ENCODE peak calls at places on chromosomes 13 and 19, in six cellular contexts. Z is tibial artery, T is HEK293T, J is neural crest cell, V is AG09319, P is GM19239. E is an unnamed sample.
A peak's percentile ranks its signal among the peaks of the same experiment; 100 is the strongest.

GRCh38 chr19:29745253-29745652 is 30.2 kb upstream of the C19orf12 start:
- DNase-seq in P (no peak), T (peak; percentile 42), J (no peak), Z (no peak), V (no peak), E (no peak)

GRCh38 chr19:17282488-17283256 is 971 bp downstream of the ANKLE1 start:
- DNase-seq in P (peak; percentile 88), J (peak; percentile 90), Z (peak; percentile 86), V (no peak), T (peak; percentile 87), E (peak; percentile 95)

GRCh38 chr13:30148171-30148754 is 159.1 kb downstream of the KATNAL1 start:
- DNase-seq in V (no peak), J (no peak), T (no peak), P (no peak), Z (no peak), E (no peak)

GRCh38 chr13:79541426-79542049 is 60.6 kb downstream of the NDFIP2 start:
- DNase-seq in P (peak; percentile 1), T (peak; percentile 40), V (peak; percentile 29), J (no peak), Z (no peak), E (no peak)

GRCh38 chr19:5948697-5949564 is 29.0 kb downstream of the RANBP3 start:
- DNase-seq in J (no peak), V (no peak), P (no peak), Z (no peak), T (no peak), E (no peak)

GRCh38 chr13:33279898-33280549 is 5.5 kb downstream of the STARD13 start:
- DNase-seq in Z (no peak), T (no peak), P (no peak), J (no peak), V (no peak), E (no peak)

GRCh38 chr19:48608798-48609263 is 2.3 kb downstream of the SPACA4 start:
- DNase-seq in P (peak; percentile 86), T (peak; percentile 61), J (no peak), V (no peak), Z (peak; percentile 64), E (no peak)

GRCh38 chr19:16074488-16075365 is 1.6 kb upstream of the TPM4 start:
- DNase-seq in J (no peak), P (no peak), Z (peak; percentile 67), V (no peak), T (no peak), E (peak; percentile 60)

GRCh38 chr19:8161135-8161646 is 11.8 kb upstream of the FBN3 start:
- DNase-seq in Z (no peak), J (no peak), V (no peak), T (peak; percentile 31), P (peak; percentile 9), E (no peak)

GRCh38 chr13:24911135-24911524 is 147.2 kb downstream of the RNF17 start:
- DNase-seq in P (no peak), J (no peak), V (no peak), Z (no peak), T (no peak), E (no peak)

GRCh38 chr13:43732726-43733125 is 54.0 kb downstream of the ENOX1 start:
- DNase-seq in J (no peak), T (no peak), P (no peak), Z (no peak), V (no peak), E (no peak)

GRCh38 chr13:60765700-60766411 is 368.8 kb downstream of the TDRD3 start:
- DNase-seq in J (no peak), P (no peak), T (no peak), Z (no peak), V (no peak), E (no peak)

GRCh38 chr13:50378513-50378970 is 363.3 kb downstream of the KCNRG start:
- DNase-seq in T (peak; percentile 34), Z (no peak), V (no peak), P (no peak), J (no peak), E (no peak)

GRCh38 chr13:94568443-94568842 is 27.5 kb downstream of the TGDS start:
- DNase-seq in V (no peak), Z (no peak), T (no peak), P (no peak), J (no peak), E (no peak)

GRCh38 chr19:17359905-17360800 is 17.0 kb downstream of the PLVAP start:
- DNase-seq in T (no peak), P (no peak), V (no peak), Z (no peak), J (no peak), E (no peak)

GRCh38 chr19:18418034-18418724 is 1.0 kb upstream of the SSBP4 start:
- DNase-seq in T (no peak), V (no peak), J (no peak), Z (peak; percentile 80), P (no peak), E (peak; percentile 85)

GRCh38 chr19:38068851-38069250 is 155.2 kb downstream of the DPF1 start:
- DNase-seq in V (no peak), T (no peak), P (no peak), Z (no peak), J (no peak), E (no peak)

GRCh38 chr19:37977992-37978391 is 71.0 kb downstream of the SIPA1L3 start:
- DNase-seq in Z (peak; percentile 15), T (no peak), J (peak; percentile 23), V (no peak), P (no peak), E (no peak)

GRCh38 chr19:29806098-29806866 is 5.5 kb upstream of the CCNE1 start:
- DNase-seq in T (peak; percentile 59), Z (peak; percentile 35), V (peak; percentile 31), J (no peak), P (no peak), E (peak; percentile 81)

GRCh38 chr19:4086336-4086953 is 19.7 kb upstream of the ZBTB7A start:
- DNase-seq in P (no peak), J (no peak), Z (no peak), T (no peak), V (no peak), E (peak; percentile 68)

GRCh38 chr13:50208826-50209335 is 193.6 kb downstream of the KCNRG start:
- DNase-seq in V (no peak), T (peak; percentile 58), J (peak; percentile 22), P (no peak), Z (peak; percentile 69), E (no peak)

GRCh38 chr13:43730642-43731041 is 56.1 kb downstream of the ENOX1 start:
- DNase-seq in Z (no peak), J (no peak), V (no peak), T (no peak), P (no peak), E (no peak)

GRCh38 chr19:20661150-20661819 is at the start of gene ZNF626:
- DNase-seq in T (no peak), V (peak; percentile 90), J (peak; percentile 86), Z (peak; percentile 98), P (peak; percentile 6), E (peak; percentile 97)

GRCh38 chr13:112907916-112908315 is 61.1 kb upstream of the MCF2L start:
- DNase-seq in J (no peak), Z (no peak), V (no peak), P (no peak), T (no peak), E (no peak)

GRCh38 chr19:1787116-1787515 is 25.0 kb downstream of the ATP8B3 start:
- DNase-seq in T (no peak), J (no peak), V (no peak), P (no peak), Z (no peak), E (no peak)

GRCh38 chr19:6394831-6395230 is 1.9 kb upstream of the GTF2F1 start:
- DNase-seq in J (no peak), Z (no peak), P (no peak), V (no peak), T (no peak), E (no peak)

GRCh38 chr13:20867408-20867807 is 35.1 kb downstream of the XPO4 start:
- DNase-seq in Z (no peak), J (no peak), T (no peak), V (no peak), P (no peak), E (no peak)

GRCh38 chr19:13025819-13026477 is 30.7 kb downstream of the NFIX start:
- DNase-seq in V (no peak), Z (peak; percentile 65), T (no peak), J (no peak), P (no peak), E (no peak)

GRCh38 chr19:1251233-1251502 is 2.8 kb downstream of the MIDN start:
- DNase-seq in V (no peak), P (no peak), J (no peak), T (peak; percentile 38), Z (no peak), E (peak; percentile 89)

GRCh38 chr13:19618925-19619324 is 14.5 kb upstream of the MPHOSPH8 start:
- DNase-seq in V (no peak), Z (no peak), T (peak; percentile 33), P (no peak), J (peak; percentile 15), E (no peak)

GRCh38 chr19:38945562-38946228 is 15.0 kb downstream of the MRPS12 start:
- DNase-seq in V (no peak), Z (no peak), J (no peak), T (no peak), P (no peak), E (no peak)

GRCh38 chr13:113437408-113438010 is 15.8 kb downstream of the ADPRHL1 start:
- DNase-seq in P (no peak), J (peak; percentile 52), V (no peak), Z (no peak), T (no peak), E (no peak)

GRCh38 chr13:26965058-26965380 is 204.4 kb upstream of the GPR12 start:
- DNase-seq in Z (no peak), T (no peak), V (no peak), J (no peak), P (no peak), E (no peak)

GRCh38 chr13:23322353-23323336 is 110.9 kb downstream of the SACS start:
- DNase-seq in P (no peak), T (no peak), J (no peak), Z (no peak), V (no peak), E (no peak)